ENCODE peak calls at places on chromosomes 16 and 17, in nine cellular contexts. M, E, Z, W, F, N, J, C and R are unnamed samples.

GRCh38 chr17:45228985-45229517 is 7.4 kb downstream of the FMNL1 start:
- DNase-seq in M (no peak), E (no peak), Z (no peak), W (peak; percentile 69), F (peak; percentile 92), N (no peak), J (peak; percentile 38), C (no peak), R (peak; percentile 96)

GRCh38 chr16:19874816-19875546 is 9.7 kb downstream of the GPRC5B start:
- DNase-seq in M (no peak), E (peak; percentile 46), Z (no peak), W (no peak), F (no peak), N (peak; percentile 11), J (no peak), C (no peak), R (no peak)

GRCh38 chr17:16363749-16364536 is 10.7 kb upstream of the CENPV start:
- DNase-seq in M (peak; percentile 47), E (peak; percentile 51), Z (no peak), W (peak; percentile 60), F (peak; percentile 77), N (peak; percentile 56), J (peak; percentile 81), C (peak; percentile 88), R (peak; percentile 84)

GRCh38 chr16:11173426-11173825 is 82.6 kb downstream of the SOCS1 start:
- DNase-seq in M (no peak), E (no peak), Z (no peak), W (no peak), F (no peak), N (no peak), J (no peak), C (no peak), R (no peak)

GRCh38 chr16:25371342-25371741 is 113.7 kb upstream of the ZKSCAN2 start:
- DNase-seq in M (no peak), E (no peak), Z (no peak), W (no peak), F (no peak), N (no peak), J (no peak), C (no peak), R (no peak)

GRCh38 chr16:50210266-50211038 is 55.9 kb upstream of the ADCY7 start:
- DNase-seq in M (peak; percentile 51), E (peak; percentile 36), Z (peak; percentile 68), W (peak; percentile 45), F (peak; percentile 76), N (peak; percentile 26), J (peak; percentile 94), C (peak; percentile 81), R (peak; percentile 81)

GRCh38 chr17:73773702-73774101 is 129.5 kb upstream of the SDK2 start:
- DNase-seq in M (no peak), E (no peak), Z (no peak), W (no peak), F (no peak), N (no peak), J (no peak), C (no peak), R (no peak)

GRCh38 chr16:67805718-67806427 is 487 bp downstream of the RANBP10 start:
- DNase-seq in M (no peak), E (no peak), Z (no peak), W (no peak), F (peak; percentile 35), N (no peak), J (peak; percentile 12), C (no peak), R (no peak)

GRCh38 chr17:65155622-65156021 is 18.5 kb downstream of the RGS9 start:
- DNase-seq in M (no peak), E (no peak), Z (no peak), W (no peak), F (no peak), N (no peak), J (no peak), C (no peak), R (no peak)

GRCh38 chr17:13297198-13297597 is 279.4 kb upstream of the ELAC2 start:
- DNase-seq in M (no peak), E (no peak), Z (no peak), W (no peak), F (no peak), N (peak; percentile 75), J (no peak), C (no peak), R (no peak)

GRCh38 chr17:79562117-79562805 is 48.6 kb downstream of the RBFOX3 start:
- DNase-seq in M (no peak), E (no peak), Z (no peak), W (no peak), F (no peak), N (no peak), J (peak; percentile 58), C (no peak), R (no peak)

GRCh38 chr16:85623250-85623649 is 10.1 kb downstream of the GSE1 start:
- DNase-seq in M (no peak), E (no peak), Z (no peak), W (no peak), F (no peak), N (no peak), J (no peak), C (no peak), R (no peak)

GRCh38 chr16:929227-929669 is 41.5 kb downstream of the LMF1 start:
- DNase-seq in M (no peak), E (no peak), Z (no peak), W (no peak), F (no peak), N (no peak), J (no peak), C (no peak), R (no peak)

GRCh38 chr17:19714542-19715411 is 1.6 kb downstream of the SLC47A2 start:
- DNase-seq in M (no peak), E (peak; percentile 78), Z (no peak), W (no peak), F (no peak), N (peak; percentile 12), J (peak; percentile 59), C (no peak), R (no peak)

GRCh38 chr17:41894791-41895331 is 23.9 kb downstream of the ACLY start:
- DNase-seq in M (peak; percentile 85), E (no peak), Z (peak; percentile 82), W (no peak), F (no peak), N (no peak), J (no peak), C (no peak), R (peak; percentile 63)

GRCh38 chr17:50839591-50840310 is 4.4 kb downstream of the WFIKKN2 start:
- DNase-seq in M (no peak), E (no peak), Z (no peak), W (no peak), F (no peak), N (no peak), J (no peak), C (no peak), R (no peak)

GRCh38 chr16:80125677-80126076 is 415.1 kb upstream of the DYNLRB2 start:
- DNase-seq in M (no peak), E (no peak), Z (no peak), W (no peak), F (no peak), N (no peak), J (no peak), C (no peak), R (no peak)

GRCh38 chr16:70737377-70738082 is 51.7 kb upstream of the MTSS2 start:
- DNase-seq in M (no peak), E (no peak), Z (peak; percentile 97), W (peak; percentile 53), F (peak; percentile 52), N (no peak), J (peak; percentile 31), C (no peak), R (peak; percentile 69)

GRCh38 chr17:8534498-8535188 is 95.9 kb downstream of the MYH10 start:
- DNase-seq in M (no peak), E (no peak), Z (no peak), W (no peak), F (no peak), N (no peak), J (no peak), C (no peak), R (no peak)

GRCh38 chr17:77491921-77492445 is 351.2 kb downstream of the SEC14L1 start:
- DNase-seq in M (no peak), E (no peak), Z (no peak), W (no peak), F (no peak), N (no peak), J (no peak), C (no peak), R (no peak)

GRCh38 chr17:75783069-75783783 is 1.4 kb upstream of the UNK start:
- DNase-seq in M (peak; percentile 69), E (peak; percentile 55), Z (no peak), W (no peak), F (no peak), N (peak; percentile 60), J (no peak), C (peak; percentile 42), R (peak; percentile 84)

GRCh38 chr17:2222901-2223616 is 80.5 kb downstream of the SMG6 start:
- DNase-seq in M (no peak), E (no peak), Z (no peak), W (peak; percentile 9), F (peak; percentile 35), N (no peak), J (no peak), C (no peak), R (peak; percentile 19)

GRCh38 chr16:76959166-76959565 is 231.8 kb upstream of the MON1B start:
- DNase-seq in M (no peak), E (no peak), Z (no peak), W (no peak), F (no peak), N (no peak), J (no peak), C (no peak), R (no peak)

GRCh38 chr16:84868829-84869457 is 49.2 kb downstream of the CRISPLD2 start:
- DNase-seq in M (no peak), E (no peak), Z (no peak), W (no peak), F (no peak), N (no peak), J (no peak), C (peak; percentile 97), R (no peak)

GRCh38 chr17:80942360-80943345 is 49.0 kb upstream of the CHMP6 start:
- DNase-seq in M (no peak), E (no peak), Z (peak; percentile 36), W (no peak), F (peak; percentile 76), N (no peak), J (peak; percentile 46), C (no peak), R (no peak)

GRCh38 chr17:6526362-6527152 is 29.8 kb downstream of the PITPNM3 start:
- DNase-seq in M (no peak), E (no peak), Z (no peak), W (no peak), F (no peak), N (no peak), J (no peak), C (no peak), R (peak; percentile 30)

GRCh38 chr17:82039695-82040299 is 2.3 kb upstream of the DCXR start:
- DNase-seq in M (no peak), E (no peak), Z (no peak), W (no peak), F (no peak), N (no peak), J (no peak), C (no peak), R (no peak)